ENCODE peak calls at places on chromosomes 4 and X, in seven cellular contexts. B is H9, F is mesenchymal stem cell, Y is neuronal stem cell, P is mesendoderm, C is trophoblast cell, I is H1. A is an unnamed sample.

GRCh38 chr4:134668237-134668636 is 466.6 kb upstream of the PABPC4L start:
- DNase-seq in B (no peak), I (no peak), Y (no peak), P (no peak), F (no peak), C (peak), A (no peak)

GRCh38 chr4:81467672-81467964 is 4.1 kb downstream of the RASGEF1B start:
- DNase-seq in F (no peak), P (no peak), Y (no peak), C (no peak), B (no peak), I (no peak), A (no peak)

GRCh38 chr4:78529569-78530209 is 21.9 kb upstream of the ANXA3 start:
- DNase-seq in F (peak), Y (no peak), P (no peak), I (no peak), B (no peak), C (no peak), A (peak)

GRCh38 chr4:160592258-160592657 is 1489.4 kb downstream of the RAPGEF2 start:
- DNase-seq in I (no peak), P (peak), F (no peak), C (no peak), Y (no peak), B (no peak), A (no peak)

GRCh38 chr4:138507527-138507926 is 265.4 kb upstream of the SLC7A11 start:
- DNase-seq in Y (no peak), P (no peak), F (peak), C (peak), I (no peak), B (no peak), A (peak)

GRCh38 chrX:30414144-30414543 is 105.0 kb upstream of the NR0B1 start:
- DNase-seq in Y (no peak), B (no peak), P (no peak), F (no peak), C (no peak), I (no peak), A (no peak)

GRCh38 chr4:88497859-88498409 is 25.6 kb downstream of the PYURF start:
- DNase-seq in I (no peak), F (no peak), C (no peak), P (no peak), B (no peak), Y (no peak), A (no peak)

GRCh38 chrX:112731793-112732192 is 52.1 kb upstream of the LHFPL1 start:
- DNase-seq in B (no peak), I (no peak), F (no peak), C (no peak), Y (no peak), P (no peak), A (peak)

GRCh38 chrX:38959736-38960534 is 158.7 kb downstream of the MID1IP1 start:
- DNase-seq in B (no peak), P (peak), I (no peak), Y (no peak), F (peak), C (no peak), A (no peak)

GRCh38 chrX:24542756-24543155 is 77.7 kb downstream of the PDK3 start:
- DNase-seq in F (no peak), I (no peak), B (no peak), C (no peak), Y (no peak), P (no peak), A (no peak)

GRCh38 chr4:108743021-108743420 is 19.8 kb downstream of the ETNPPL start:
- DNase-seq in F (no peak), I (no peak), B (peak), Y (no peak), C (no peak), P (peak), A (no peak)

GRCh38 chr4:10240691-10241090 is 124.1 kb upstream of the WDR1 start:
- DNase-seq in Y (no peak), I (no peak), B (no peak), C (peak), P (no peak), F (no peak), A (no peak)

GRCh38 chrX:10524578-10524977 is 95.8 kb downstream of the MID1 start:
- DNase-seq in I (no peak), P (no peak), Y (no peak), F (peak), C (no peak), B (no peak), A (no peak)

GRCh38 chrX:133749951-133750350 is 235.4 kb downstream of the GPC3 start:
- DNase-seq in B (no peak), Y (no peak), I (no peak), C (no peak), F (no peak), P (no peak), A (no peak)

GRCh38 chr4:15110120-15110571 is 107.9 kb downstream of the CPEB2 start:
- DNase-seq in F (no peak), C (no peak), B (no peak), Y (no peak), I (no peak), P (no peak), A (no peak)

GRCh38 chr4:42487230-42487629 is 89.9 kb downstream of the SHISA3 start:
- DNase-seq in Y (no peak), C (no peak), P (no peak), I (no peak), B (no peak), F (no peak), A (no peak)
- H3K4ac ChIP-seq in Y (no peak), C (no peak), P (no peak), I (peak), B (no peak), F (no peak), A (no peak)

GRCh38 chr4:104763554-104764210 is 269.0 kb upstream of the CXXC4 start:
- DNase-seq in P (peak), B (no peak), I (no peak), F (no peak), C (no peak), Y (no peak), A (no peak)

GRCh38 chr4:104756837-104757236 is 262.1 kb upstream of the CXXC4 start:
- DNase-seq in P (no peak), Y (no peak), B (no peak), C (no peak), I (no peak), F (no peak), A (no peak)

GRCh38 chr4:104758574-104758973 is 263.9 kb upstream of the CXXC4 start:
- DNase-seq in Y (no peak), B (no peak), C (no peak), I (no peak), F (no peak), P (no peak), A (no peak)
- H3K4ac ChIP-seq in Y (no peak), B (no peak), C (no peak), I (no peak), F (no peak), P (no peak), A (no peak)

GRCh38 chr4:75016472-75016871 is 83.6 kb downstream of the PARM1 start:
- DNase-seq in F (no peak), B (no peak), P (no peak), I (no peak), Y (no peak), C (peak), A (no peak)

GRCh38 chr4:75015627-75016026 is 82.7 kb downstream of the PARM1 start:
- DNase-seq in Y (no peak), C (no peak), B (no peak), P (no peak), F (no peak), I (no peak), A (no peak)

GRCh38 chr4:75018811-75019210 is 85.9 kb downstream of the PARM1 start:
- DNase-seq in I (no peak), Y (no peak), C (no peak), F (no peak), B (no peak), P (no peak), A (no peak)
- H3K4ac ChIP-seq in I (no peak), Y (no peak), C (no peak), F (no peak), B (no peak), P (no peak), A (no peak)

DNA sequence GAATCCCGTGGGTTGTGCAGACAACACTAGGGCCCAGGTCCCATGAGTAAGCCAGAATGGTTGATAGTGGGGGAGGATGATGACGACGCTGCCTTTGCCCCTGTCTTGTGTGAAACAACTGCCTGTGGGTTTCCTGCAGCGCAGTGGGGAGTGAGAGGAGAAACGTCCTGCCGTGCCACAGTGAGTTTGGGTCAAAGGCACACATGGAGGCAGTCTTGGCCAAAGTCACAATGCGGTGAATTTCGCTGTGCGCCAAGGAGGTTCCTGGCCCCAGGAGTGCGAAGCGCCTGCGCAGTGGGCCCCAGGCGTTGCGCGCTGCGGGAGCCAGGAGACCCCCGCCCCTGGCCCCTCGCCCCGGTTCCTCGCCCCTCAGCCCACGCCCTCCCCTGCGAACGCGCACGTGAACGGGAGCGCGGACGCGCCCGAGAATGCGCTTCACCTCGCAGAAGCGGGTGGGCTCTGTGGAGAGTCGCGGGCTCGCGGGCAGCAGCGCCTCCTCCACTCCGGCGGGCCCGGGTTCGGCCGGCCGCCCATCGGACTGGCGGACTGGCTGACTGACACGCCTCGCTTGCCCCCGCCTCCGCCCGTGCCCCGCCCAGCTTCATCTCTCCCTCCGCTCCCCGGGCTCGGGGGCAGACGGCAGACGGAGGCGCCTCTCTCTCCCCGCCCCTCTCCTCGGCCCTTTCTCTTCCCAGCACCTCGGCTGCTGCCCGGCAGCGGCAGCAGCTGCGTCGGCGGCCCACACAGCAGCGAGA is at the start of gene NUDT10:
- DNase-seq in Y (peak), P (peak), I (peak), F (peak), C (peak), B (peak), A (peak)
- H3K4ac ChIP-seq in Y (no peak), P (no peak), I (no peak), F (no peak), C (no peak), B (no peak), A (no peak)

A was measured in IMR-90.